ENCODE peak calls at places on chromosome 16, in ten cellular contexts. X is neural progenitor cell; W is activated CD4-positive, CD25-positive, alpha-beta regulatory T cell; K is NT2/D1; N is GM03348; O is right cardiac atrium; V is stimulated activated CD4-positive, alpha-beta T cell treated with anti-CD3 and anti-CD28 coated beads, Interleukin-15, amount 100 ng/mL, for 24 hours; Z is GM20000; I is CD4-positive, alpha-beta memory T cell; C is nephron progenitor cell. L is an unnamed sample.

GRCh38 chr16:16042076-16042475 is 92.7 kb downstream of the ABCC1 start:
- DNase-seq in I (no peak), K (no peak), C (no peak), O (peak; percentile 87), N (peak; percentile 53), Z (no peak), V (no peak), W (no peak), X (no peak), L (no peak)

GRCh38 chr16:78485899-78486221 is 386.4 kb downstream of the WWOX start:
- DNase-seq in V (no peak), N (no peak), K (no peak), O (no peak), X (no peak), Z (no peak), I (no peak), C (no peak), W (no peak), L (no peak)

GRCh38 chr16:31874354-31875111 is 926 bp downstream of the ZNF267 start:
- DNase-seq in I (peak; percentile 34), W (no peak), Z (peak; percentile 67), C (no peak), O (no peak), V (peak; percentile 49), X (peak; percentile 9), N (peak; percentile 52), K (no peak), L (peak; percentile 82)

GRCh38 chr16:78811247-78811646 is 711.8 kb downstream of the WWOX start:
- DNase-seq in I (no peak), W (no peak), X (no peak), V (no peak), C (no peak), K (no peak), Z (no peak), N (no peak), O (no peak), L (no peak)

GRCh38 chr16:54359555-54359954 is 73.0 kb upstream of the IRX3 start:
- DNase-seq in X (no peak), Z (no peak), V (no peak), C (no peak), N (no peak), I (no peak), W (no peak), K (no peak), O (no peak), L (no peak)

GRCh38 chr16:85046957-85047866 is 19.6 kb downstream of the KIAA0513 start:
- DNase-seq in K (no peak), W (no peak), X (no peak), C (no peak), V (no peak), N (no peak), I (no peak), O (peak; percentile 61), Z (no peak), L (no peak)

GRCh38 chr16:46884513-46885293 is 541 bp downstream of the GPT2 start:
- DNase-seq in O (peak; percentile 55), C (peak; percentile 42), X (peak; percentile 59), V (peak; percentile 52), K (no peak), N (peak; percentile 39), W (no peak), Z (no peak), I (peak; percentile 13), L (no peak)

GRCh38 chr16:79272141-79272577 is 328.4 kb downstream of the MAF start:
- DNase-seq in V (peak; percentile 86), N (no peak), W (peak; percentile 20), K (no peak), X (no peak), I (peak; percentile 84), O (peak; percentile 55), Z (no peak), C (no peak), L (no peak)

GRCh38 chr16:27463741-27464662 is 62.0 kb downstream of the IL21R start:
- DNase-seq in C (no peak), K (no peak), V (peak; percentile 43), W (no peak), N (no peak), I (peak; percentile 80), X (no peak), Z (no peak), O (peak; percentile 27), L (no peak)

GRCh38 chr16:65034915-65035314 is 86.9 kb downstream of the CDH11 start:
- DNase-seq in N (no peak), V (no peak), I (no peak), X (no peak), Z (no peak), K (no peak), C (no peak), O (no peak), W (no peak), L (no peak)

GRCh38 chr16:73154063-73154870 is 106.3 kb upstream of the ZFHX3 start:
- DNase-seq in O (peak; percentile 72), X (no peak), K (no peak), N (no peak), I (no peak), W (no peak), V (no peak), C (no peak), Z (no peak), L (peak; percentile 100)

GRCh38 chr16:6104423-6104822 is 1006.8 kb upstream of the EEF2KMT start:
- DNase-seq in X (no peak), O (no peak), I (no peak), W (no peak), V (no peak), Z (no peak), K (no peak), N (no peak), C (no peak), L (no peak)

GRCh38 chr16:82655315-82655714 is 28.5 kb downstream of the CDH13 start:
- DNase-seq in I (peak; percentile 89), O (no peak), X (no peak), N (peak; percentile 81), V (peak; percentile 77), Z (peak; percentile 43), K (no peak), C (no peak), W (peak; percentile 42), L (no peak)

GRCh38 chr16:47475786-47476185 is 14.7 kb downstream of the PHKB start:
- DNase-seq in K (no peak), X (no peak), I (no peak), V (no peak), W (no peak), O (no peak), N (no peak), C (no peak), Z (no peak), L (no peak)

GRCh38 chr16:84786605-84787302 is 33.0 kb upstream of the CRISPLD2 start:
- DNase-seq in O (no peak), Z (no peak), N (no peak), W (no peak), K (no peak), V (no peak), C (no peak), X (no peak), I (no peak), L (no peak)

GRCh38 chr16:5350118-5350517 is 252.5 kb upstream of the EEF2KMT start:
- DNase-seq in C (no peak), O (no peak), K (no peak), N (no peak), W (no peak), X (peak; percentile 25), I (no peak), V (no peak), Z (no peak), L (peak; percentile 3)

GRCh38 chr16:77745972-77746371 is 23.7 kb downstream of the NUDT7 start:
- DNase-seq in W (no peak), V (no peak), K (no peak), O (no peak), Z (no peak), C (no peak), I (no peak), X (no peak), N (no peak), L (peak; percentile 43)

GRCh38 chr16:70725024-70725911 is 39.4 kb upstream of the MTSS2 start:
- DNase-seq in C (no peak), V (no peak), I (no peak), Z (no peak), X (no peak), O (peak; percentile 83), W (no peak), N (no peak), K (no peak), L (no peak)

GRCh38 chr16:1972490-1972877 is 631 bp downstream of the TBL3 start:
- DNase-seq in N (peak; percentile 39), W (no peak), K (no peak), V (peak; percentile 40), C (peak; percentile 55), I (no peak), X (peak; percentile 50), O (no peak), Z (peak; percentile 46), L (no peak)

GRCh38 chr16:81634380-81635121 is 144.5 kb upstream of the PLCG2 start:
- DNase-seq in X (peak; percentile 81), V (no peak), W (no peak), O (no peak), K (no peak), Z (no peak), I (no peak), C (no peak), N (no peak), L (no peak)

GRCh38 chr16:9077001-9077809 is 14.2 kb upstream of the HAPSTR1 start:
- DNase-seq in V (peak; percentile 47), C (no peak), X (no peak), W (no peak), N (peak; percentile 70), I (no peak), K (no peak), O (no peak), Z (no peak), L (peak; percentile 88)

GRCh38 chr16:4114257-4115208 is 1.7 kb downstream of the ADCY9 start:
- DNase-seq in V (no peak), X (no peak), K (no peak), W (no peak), O (peak; percentile 68), Z (no peak), C (no peak), I (no peak), N (no peak), L (no peak)

GRCh38 chr16:72084445-72084844 is 9.0 kb downstream of the TXNL4B start:
- DNase-seq in X (no peak), Z (no peak), I (no peak), W (no peak), N (no peak), K (no peak), O (no peak), V (no peak), C (no peak), L (no peak)

GRCh38 chr16:15052747-15053476 is 3.0 kb downstream of the NTAN1 start:
- DNase-seq in W (no peak), K (no peak), V (no peak), O (peak; percentile 80), X (no peak), I (no peak), N (no peak), C (no peak), Z (no peak), L (peak; percentile 60)

GRCh38 chr16:68707341-68708152 is 29.5 kb upstream of the CDH1 start:
- DNase-seq in N (no peak), X (peak; percentile 76), Z (no peak), O (peak; percentile 54), C (peak; percentile 33), K (peak; percentile 63), W (no peak), I (no peak), V (no peak), L (no peak)

GRCh38 chr16:66365588-66365987 is 903 bp upstream of the CDH5 start:
- DNase-seq in O (peak; percentile 88), N (no peak), I (no peak), V (no peak), W (no peak), X (no peak), C (no peak), Z (no peak), K (no peak), L (no peak)